ENCODE peak calls at places on chromosomes 12 and 14, in eight cellular contexts. One of them, this sample, is unnamed.
A peak's percentile ranks its signal among the peaks of the same experiment; 100 is the strongest.

GRCh38 chr12:53461059-53461458 is 9.2 kb downstream of the PCBP2 start:
- DNase-seq in psoas muscle: peak; percentile 73
- DNase-seq in IMR-90: no peak
- DNase-seq in coronary artery: no peak
- DNase-seq in cardiac muscle cell: no peak
- DNase-seq in choroid plexus epithelial cell: no peak
- DNase-seq in astrocyte: no peak
- DNase-seq in right atrium auricular region: no peak
- DNase-seq in this sample: no peak

GRCh38 chr12:119314290-119314689 is 20.2 kb upstream of the CCDC60 start:
- DNase-seq in psoas muscle: no peak
- DNase-seq in IMR-90: no peak
- DNase-seq in coronary artery: no peak
- DNase-seq in cardiac muscle cell: no peak
- DNase-seq in choroid plexus epithelial cell: no peak
- DNase-seq in astrocyte: no peak
- DNase-seq in right atrium auricular region: no peak
- DNase-seq in this sample: no peak

GRCh38 chr12:69101505-69101904 is 137.9 kb upstream of the CPSF6 start:
- DNase-seq in psoas muscle: no peak
- DNase-seq in IMR-90: no peak
- DNase-seq in coronary artery: no peak
- DNase-seq in cardiac muscle cell: no peak
- DNase-seq in choroid plexus epithelial cell: peak; percentile 72
- DNase-seq in astrocyte: no peak
- DNase-seq in right atrium auricular region: no peak
- DNase-seq in this sample: no peak

GRCh38 chr14:68178282-68178681 is 358.7 kb downstream of the RAD51B start:
- DNase-seq in psoas muscle: no peak
- DNase-seq in IMR-90: no peak
- DNase-seq in coronary artery: no peak
- DNase-seq in cardiac muscle cell: no peak
- DNase-seq in choroid plexus epithelial cell: no peak
- DNase-seq in astrocyte: peak; percentile 70
- DNase-seq in right atrium auricular region: no peak
- DNase-seq in this sample: no peak

GRCh38 chr12:26831959-26832816 is 806 bp downstream of the ITPR2 start:
- DNase-seq in psoas muscle: peak; percentile 77
- DNase-seq in IMR-90: peak; percentile 80
- DNase-seq in coronary artery: peak; percentile 85
- DNase-seq in cardiac muscle cell: peak; percentile 79
- DNase-seq in choroid plexus epithelial cell: peak; percentile 81
- DNase-seq in astrocyte: peak; percentile 73
- DNase-seq in right atrium auricular region: peak; percentile 76
- DNase-seq in this sample: no peak

GRCh38 chr12:109880049-109880931 is at the start of gene GLTP:
- DNase-seq in psoas muscle: peak; percentile 93
- DNase-seq in IMR-90: peak; percentile 63
- DNase-seq in coronary artery: peak; percentile 81
- DNase-seq in cardiac muscle cell: peak; percentile 81
- DNase-seq in choroid plexus epithelial cell: peak; percentile 65
- DNase-seq in astrocyte: peak; percentile 47
- DNase-seq in right atrium auricular region: peak; percentile 60
- DNase-seq in this sample: no peak

GRCh38 chr12:51086933-51087332 is 3.5 kb upstream of the CSRNP2 start:
- DNase-seq in psoas muscle: no peak
- DNase-seq in IMR-90: no peak
- DNase-seq in coronary artery: no peak
- DNase-seq in cardiac muscle cell: no peak
- DNase-seq in choroid plexus epithelial cell: no peak
- DNase-seq in astrocyte: no peak
- DNase-seq in right atrium auricular region: no peak
- DNase-seq in this sample: no peak

GRCh38 chr12:59708484-59708883 is 112.7 kb downstream of the SLC16A7 start:
- DNase-seq in psoas muscle: no peak
- DNase-seq in IMR-90: peak; percentile 1
- DNase-seq in coronary artery: no peak
- DNase-seq in cardiac muscle cell: no peak
- DNase-seq in choroid plexus epithelial cell: no peak
- DNase-seq in astrocyte: peak; percentile 41
- DNase-seq in right atrium auricular region: no peak
- DNase-seq in this sample: no peak

GRCh38 chr12:92290881-92291280 is 145.2 kb upstream of the BTG1 start:
- DNase-seq in psoas muscle: no peak
- DNase-seq in IMR-90: peak; percentile 64
- DNase-seq in coronary artery: no peak
- DNase-seq in cardiac muscle cell: no peak
- DNase-seq in choroid plexus epithelial cell: no peak
- DNase-seq in astrocyte: peak; percentile 73
- DNase-seq in right atrium auricular region: no peak
- DNase-seq in this sample: no peak

GRCh38 chr12:111597731-111598636 is 1.1 kb downstream of the ATXN2 start:
- DNase-seq in psoas muscle: peak; percentile 69
- DNase-seq in IMR-90: no peak
- DNase-seq in coronary artery: peak; percentile 75
- DNase-seq in cardiac muscle cell: peak; percentile 55
- DNase-seq in choroid plexus epithelial cell: peak; percentile 17
- DNase-seq in astrocyte: no peak
- DNase-seq in right atrium auricular region: no peak
- DNase-seq in this sample: no peak

GRCh38 chr12:94795520-94795919 is 145.2 kb upstream of the TMCC3 start:
- DNase-seq in psoas muscle: peak; percentile 54
- DNase-seq in IMR-90: peak; percentile 53
- DNase-seq in coronary artery: no peak
- DNase-seq in cardiac muscle cell: peak; percentile 45
- DNase-seq in choroid plexus epithelial cell: peak; percentile 60
- DNase-seq in astrocyte: peak; percentile 47
- DNase-seq in right atrium auricular region: no peak
- DNase-seq in this sample: peak; percentile 46

GRCh38 chr12:49322367-49322707 is 718 bp upstream of the TROAP start:
- DNase-seq in psoas muscle: no peak
- DNase-seq in IMR-90: no peak
- DNase-seq in coronary artery: no peak
- DNase-seq in cardiac muscle cell: no peak
- DNase-seq in choroid plexus epithelial cell: no peak
- DNase-seq in astrocyte: no peak
- DNase-seq in right atrium auricular region: no peak
- DNase-seq in this sample: no peak

GRCh38 chr14:68938515-68939423 is 40.3 kb downstream of the ACTN1 start:
- DNase-seq in psoas muscle: no peak
- DNase-seq in IMR-90: peak; percentile 48
- DNase-seq in coronary artery: no peak
- DNase-seq in cardiac muscle cell: peak; percentile 51
- DNase-seq in choroid plexus epithelial cell: peak; percentile 59
- DNase-seq in astrocyte: no peak
- DNase-seq in right atrium auricular region: no peak
- DNase-seq in this sample: peak; percentile 59

GRCh38 chr12:113130457-113131135 is 5.0 kb downstream of the RASAL1 start:
- DNase-seq in psoas muscle: no peak
- DNase-seq in IMR-90: no peak
- DNase-seq in coronary artery: no peak
- DNase-seq in cardiac muscle cell: no peak
- DNase-seq in choroid plexus epithelial cell: no peak
- DNase-seq in astrocyte: no peak
- DNase-seq in right atrium auricular region: no peak
- DNase-seq in this sample: no peak

GRCh38 chr12:39395866-39396265 is 47.1 kb downstream of the KIF21A start:
- DNase-seq in psoas muscle: no peak
- DNase-seq in IMR-90: no peak
- DNase-seq in coronary artery: no peak
- DNase-seq in cardiac muscle cell: peak; percentile 66
- DNase-seq in choroid plexus epithelial cell: no peak
- DNase-seq in astrocyte: no peak
- DNase-seq in right atrium auricular region: no peak
- DNase-seq in this sample: no peak

GRCh38 chr12:53703746-53704145 is 23.5 kb downstream of the CALCOCO1 start:
- DNase-seq in psoas muscle: no peak
- DNase-seq in IMR-90: peak; percentile 64
- DNase-seq in coronary artery: no peak
- DNase-seq in cardiac muscle cell: peak; percentile 28
- DNase-seq in choroid plexus epithelial cell: peak; percentile 13
- DNase-seq in astrocyte: peak; percentile 74
- DNase-seq in right atrium auricular region: no peak
- DNase-seq in this sample: no peak

GRCh38 chr14:90402009-90402408 is 5.2 kb downstream of the CALM1 start:
- DNase-seq in psoas muscle: no peak
- DNase-seq in IMR-90: no peak
- DNase-seq in coronary artery: no peak
- DNase-seq in cardiac muscle cell: no peak
- DNase-seq in choroid plexus epithelial cell: no peak
- DNase-seq in astrocyte: no peak
- DNase-seq in right atrium auricular region: no peak
- DNase-seq in this sample: no peak

GRCh38 chr14:90399541-90400444 is 3.0 kb downstream of the CALM1 start:
- DNase-seq in psoas muscle: peak; percentile 94
- DNase-seq in IMR-90: peak; percentile 88
- DNase-seq in coronary artery: peak; percentile 89
- DNase-seq in cardiac muscle cell: peak; percentile 93
- DNase-seq in choroid plexus epithelial cell: peak; percentile 95
- DNase-seq in astrocyte: peak; percentile 81
- DNase-seq in right atrium auricular region: peak; percentile 94
- DNase-seq in this sample: no peak

GRCh38 chr14:90398841-90399540 is 2.2 kb downstream of the CALM1 start:
- DNase-seq in psoas muscle: no peak
- DNase-seq in IMR-90: no peak
- DNase-seq in coronary artery: no peak
- DNase-seq in cardiac muscle cell: no peak
- DNase-seq in choroid plexus epithelial cell: no peak
- DNase-seq in astrocyte: no peak
- DNase-seq in right atrium auricular region: no peak
- DNase-seq in this sample: no peak

GRCh38 chr14:90403065-90403464 is 6.2 kb downstream of the CALM1 start:
- DNase-seq in psoas muscle: no peak
- DNase-seq in IMR-90: no peak
- DNase-seq in coronary artery: no peak
- DNase-seq in cardiac muscle cell: no peak
- DNase-seq in choroid plexus epithelial cell: no peak
- DNase-seq in astrocyte: no peak
- DNase-seq in right atrium auricular region: no peak
- DNase-seq in this sample: no peak

GRCh38 chr14:90400904-90401561 is 4.2 kb downstream of the CALM1 start:
- DNase-seq in psoas muscle: no peak
- DNase-seq in IMR-90: no peak
- DNase-seq in coronary artery: no peak
- DNase-seq in cardiac muscle cell: no peak
- DNase-seq in choroid plexus epithelial cell: no peak
- DNase-seq in astrocyte: no peak
- DNase-seq in right atrium auricular region: no peak
- DNase-seq in this sample: no peak
- H3K4me3 ChIP-seq in psoas muscle: peak overlapping the region; percentile 87
- H3K4me3 ChIP-seq in IMR-90: no peak overlapping the region
- H3K4me3 ChIP-seq in coronary artery: no peak overlapping the region
- H3K4me3 ChIP-seq in cardiac muscle cell: no peak overlapping the region
- H3K4me3 ChIP-seq in choroid plexus epithelial cell: no peak overlapping the region
- H3K4me3 ChIP-seq in astrocyte: no peak overlapping the region
- H3K4me3 ChIP-seq in right atrium auricular region: no peak overlapping the region
- H3K4me3 ChIP-seq in this sample: no peak overlapping the region

GRCh38 chr12:67306712-67307111 is 37.6 kb downstream of the CAND1 start:
- DNase-seq in psoas muscle: no peak
- DNase-seq in IMR-90: no peak
- DNase-seq in coronary artery: no peak
- DNase-seq in cardiac muscle cell: no peak
- DNase-seq in choroid plexus epithelial cell: no peak
- DNase-seq in astrocyte: no peak
- DNase-seq in right atrium auricular region: no peak
- DNase-seq in this sample: no peak
- TF ChIP-seq CTCF in psoas muscle: no peak
- TF ChIP-seq CTCF in IMR-90: no peak
- TF ChIP-seq CTCF in coronary artery: no peak
- TF ChIP-seq CTCF in cardiac muscle cell: no peak
- TF ChIP-seq CTCF in choroid plexus epithelial cell: no peak
- TF ChIP-seq CTCF in astrocyte: no peak
- TF ChIP-seq CTCF in right atrium auricular region: no peak
- TF ChIP-seq CTCF in this sample: no peak

DNA sequence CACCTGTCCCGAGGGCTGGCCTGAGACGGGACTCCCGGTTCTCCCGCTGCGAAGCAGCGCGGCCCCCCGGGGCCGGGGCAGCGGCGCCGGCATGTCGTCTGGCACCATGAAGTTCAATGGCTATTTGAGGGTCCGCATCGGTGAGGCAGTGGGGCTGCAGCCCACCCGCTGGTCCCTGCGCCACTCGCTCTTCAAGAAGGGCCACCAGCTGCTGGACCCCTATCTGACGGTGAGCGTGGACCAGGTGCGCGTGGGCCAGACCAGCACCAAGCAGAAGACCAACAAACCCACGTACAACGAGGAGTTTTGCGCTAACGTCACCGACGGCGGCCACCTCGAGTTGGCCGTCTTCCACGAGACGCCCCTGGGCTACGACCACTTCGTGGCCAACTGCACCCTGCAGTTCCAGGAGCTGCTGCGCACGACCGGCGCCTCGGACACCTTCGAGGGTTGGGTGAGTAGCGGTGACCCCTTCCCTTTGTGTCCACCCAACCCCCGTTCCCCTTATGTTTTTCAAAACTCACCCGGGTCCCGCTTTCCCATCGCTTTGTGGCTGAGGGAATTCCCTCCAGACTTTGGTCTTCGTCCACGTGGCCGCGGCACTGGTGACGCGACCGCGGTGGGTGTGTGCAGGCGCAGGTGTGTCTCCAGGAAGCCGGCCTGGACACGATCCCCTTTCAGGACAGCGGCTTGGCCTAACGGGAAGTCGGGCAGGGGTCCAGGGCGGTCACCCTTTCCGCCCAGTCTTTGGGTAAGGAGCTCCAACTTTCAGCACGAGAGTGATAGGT is 826 bp downstream of the PRKCH start:
- DNase-seq in psoas muscle: peak; percentile 71
- DNase-seq in IMR-90: no peak
- DNase-seq in coronary artery: no peak
- DNase-seq in cardiac muscle cell: no peak
- DNase-seq in choroid plexus epithelial cell: no peak
- DNase-seq in astrocyte: no peak
- DNase-seq in right atrium auricular region: no peak
- DNase-seq in this sample: no peak
- H3K4me3 ChIP-seq in psoas muscle: peak overlapping the region; percentile 83
- H3K4me3 ChIP-seq in IMR-90: peak overlapping the region; percentile 39
- H3K4me3 ChIP-seq in coronary artery: peak overlapping the region; percentile 78
- H3K4me3 ChIP-seq in cardiac muscle cell: peak overlapping the region; percentile 79
- H3K4me3 ChIP-seq in choroid plexus epithelial cell: peak overlapping the region; percentile 56
- H3K4me3 ChIP-seq in astrocyte: peak overlapping the region; percentile 55
- H3K4me3 ChIP-seq in right atrium auricular region: peak overlapping the region; percentile 83
- H3K4me3 ChIP-seq in this sample: peak overlapping the region; percentile 50

DNA sequence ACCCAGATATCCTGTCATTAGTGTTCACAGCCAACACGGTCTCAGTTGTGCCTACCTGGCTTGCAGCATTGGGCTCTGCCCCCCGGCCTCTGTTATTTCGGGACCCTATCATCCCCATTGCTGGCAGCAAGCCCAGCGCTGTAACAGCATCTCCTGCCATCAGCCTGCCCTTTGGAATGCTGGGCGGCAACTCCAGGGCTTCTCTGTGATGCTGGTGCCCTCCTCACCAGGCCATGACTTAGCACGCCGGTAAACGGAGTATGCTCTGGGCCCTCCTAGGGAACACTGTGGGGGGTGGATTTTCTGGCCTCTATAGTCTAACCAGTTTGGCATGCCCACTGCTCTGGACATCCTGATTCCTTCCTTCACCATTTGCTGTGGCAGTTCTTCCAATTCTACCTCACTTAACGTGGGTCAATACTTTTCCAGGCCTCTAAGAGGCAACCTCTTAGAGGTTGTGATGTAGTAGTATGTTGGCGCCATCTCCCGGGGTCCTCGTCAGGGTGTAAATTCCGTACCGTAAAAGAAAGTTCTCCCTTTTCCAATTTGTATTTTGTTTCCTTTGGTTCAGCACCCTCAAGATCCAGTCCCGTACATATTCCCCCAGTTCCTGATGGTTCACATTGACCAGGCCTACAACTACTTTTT is 80.0 kb downstream of the SINHCAF start:
- DNase-seq in psoas muscle: no peak
- DNase-seq in IMR-90: no peak
- DNase-seq in coronary artery: no peak
- DNase-seq in cardiac muscle cell: peak; percentile 32
- DNase-seq in choroid plexus epithelial cell: peak; percentile 19
- DNase-seq in astrocyte: no peak
- DNase-seq in right atrium auricular region: no peak
- DNase-seq in this sample: no peak
- TF ChIP-seq CTCF in psoas muscle: no peak
- TF ChIP-seq CTCF in IMR-90: peak; percentile 13
- TF ChIP-seq CTCF in coronary artery: no peak
- TF ChIP-seq CTCF in cardiac muscle cell: peak; percentile 22
- TF ChIP-seq CTCF in choroid plexus epithelial cell: peak; percentile 32
- TF ChIP-seq CTCF in astrocyte: peak; percentile 7
- TF ChIP-seq CTCF in right atrium auricular region: no peak
- TF ChIP-seq CTCF in this sample: peak; percentile 7